ENCODE peak calls at places on chromosomes 4 and X, in eight cellular contexts. T, M, V, W, S, L, X and U are unnamed samples. For H3K9me3, the result is how much of the 10 kb centered on the place peaks cover.

GRCh38 chr4:7403001-7403400 is 31.7 kb downstream of the PSAPL1 start:
- DNase-seq in T (peak), M (no peak), V (no peak), W (no peak), S (no peak), L (no peak), X (no peak), U (no peak)

GRCh38 chr4:48692897-48693296 is 87.2 kb downstream of the FRYL start:
- DNase-seq in T (peak), M (no peak), V (no peak), W (no peak), S (no peak), L (no peak), X (no peak), U (no peak)

GRCh38 chrX:53481093-53481492 is 46.9 kb upstream of the HSD17B10 start:
- DNase-seq in T (no peak), M (no peak), V (no peak), W (no peak), S (no peak), L (no peak), X (no peak), U (peak)

GRCh38 chr4:58776627-58777026 is 1666.4 kb upstream of the IGFBP7 start:
- DNase-seq in T (peak), M (peak), V (peak), W (no peak), S (no peak), L (no peak), X (peak), U (no peak)

GRCh38 chrX:94107981-94108380 is 434.0 kb downstream of the FAM133A start:
- DNase-seq in T (no peak), M (no peak), V (peak), W (no peak), S (no peak), L (no peak), X (no peak), U (no peak)

GRCh38 chr4:101349346-101350064 is 2.2 kb upstream of the PPP3CA start:
- DNase-seq in T (peak), M (no peak), V (no peak), W (peak), S (peak), L (peak), X (no peak), U (peak)

GRCh38 chr4:26867914-26868684 is 7.5 kb downstream of the STIM2 start:
- DNase-seq in T (peak), M (peak), V (no peak), W (peak), S (no peak), L (no peak), X (no peak), U (no peak)

GRCh38 chr4:15078682-15079642 is 76.7 kb downstream of the CPEB2 start:
- DNase-seq in T (peak), M (peak), V (no peak), W (no peak), S (no peak), L (no peak), X (no peak), U (no peak)

GRCh38 chr4:152309418-152309817 is 226.5 kb downstream of the FBXW7 start:
- DNase-seq in T (no peak), M (no peak), V (no peak), W (no peak), S (no peak), L (no peak), X (no peak), U (no peak)

GRCh38 chr4:103032575-103032974 is 13.1 kb upstream of the SLC9B1 start:
- DNase-seq in T (peak), M (peak), V (peak), W (no peak), S (no peak), L (no peak), X (no peak), U (no peak)

GRCh38 chr4:2284161-2284933 is 22.4 kb upstream of the MXD4 start:
- DNase-seq in T (no peak), M (no peak), V (no peak), W (peak), S (no peak), L (peak), X (no peak), U (no peak)

GRCh38 chrX:136055651-136056221 is 70.5 kb downstream of the SLC9A6 start:
- DNase-seq in T (peak), M (peak), V (peak), W (no peak), S (no peak), L (no peak), X (peak), U (no peak)

GRCh38 chrX:43862434-43862833 is 19.8 kb downstream of the MAOB start:
- DNase-seq in T (no peak), M (no peak), V (no peak), W (no peak), S (no peak), L (no peak), X (no peak), U (no peak)

GRCh38 chrX:77658886-77659285 is 127.1 kb downstream of the ATRX start:
- DNase-seq in T (no peak), M (no peak), V (no peak), W (no peak), S (no peak), L (no peak), X (no peak), U (no peak)

GRCh38 chr4:119025440-119025839 is 110.2 kb upstream of the MYOZ2 start:
- DNase-seq in T (peak), M (peak), V (peak), W (peak), S (peak), L (peak), X (no peak), U (peak)

GRCh38 chr4:154741131-154741530 is 2.7 kb upstream of the LRAT start:
- DNase-seq in T (no peak), M (no peak), V (no peak), W (no peak), S (no peak), L (no peak), X (no peak), U (no peak)

GRCh38 chr4:173919196-173919595 is 364.3 kb downstream of the FBXO8 start:
- DNase-seq in T (peak), M (peak), V (no peak), W (no peak), S (no peak), L (no peak), X (no peak), U (no peak)

GRCh38 chr4:53507671-53508286 is 83.5 kb downstream of the LNX1 start:
- DNase-seq in T (peak), M (peak), V (no peak), W (no peak), S (no peak), L (no peak), X (no peak), U (no peak)

GRCh38 chr4:83535520-83535944 is 376 bp upstream of the GPAT3 start:
- DNase-seq in T (peak), M (peak), V (peak), W (peak), S (peak), L (no peak), X (peak), U (peak)

GRCh38 chrX:67784712-67785111 is 240.9 kb downstream of the AR start:
- DNase-seq in T (no peak), M (no peak), V (no peak), W (no peak), S (no peak), L (no peak), X (no peak), U (no peak)

GRCh38 chrX:67789536-67789935 is 245.7 kb downstream of the AR start:
- DNase-seq in T (no peak), M (no peak), V (no peak), W (no peak), S (no peak), L (no peak), X (no peak), U (no peak)

GRCh38 chrX:67787196-67787595 is 243.4 kb downstream of the AR start:
- DNase-seq in T (no peak), M (no peak), V (no peak), W (no peak), S (no peak), L (no peak), X (no peak), U (no peak)
- TF ChIP-seq CTCF in T (no peak), M (no peak), V (no peak), W (no peak), S (no peak), L (no peak), X (no peak), U (no peak)

DNA sequence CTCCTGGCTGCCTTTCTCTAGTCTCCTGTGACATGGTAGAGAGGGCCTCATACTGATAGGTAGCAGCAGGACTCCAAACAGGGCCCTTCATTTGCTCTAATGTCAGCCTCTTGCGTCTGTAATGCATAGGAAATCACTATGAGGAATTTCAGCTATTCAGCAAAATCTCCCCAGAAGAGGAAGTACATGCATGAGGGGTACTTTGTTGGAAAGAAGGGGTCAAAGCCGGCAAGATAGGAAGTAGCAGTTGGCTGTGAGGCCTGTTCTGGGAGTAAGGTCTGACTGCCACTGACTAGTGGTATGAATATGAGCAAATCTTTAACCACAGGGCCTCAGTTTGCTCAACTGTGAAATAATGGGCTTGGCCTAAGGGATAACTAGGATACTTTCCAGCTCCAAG is 283.2 kb downstream of the ARHGAP10 start:
- DNase-seq in T (peak), M (no peak), V (no peak), W (no peak), S (no peak), L (no peak), X (no peak), U (no peak)
- H3K27ac ChIP-seq in T (no peak), M (peak), V (no peak), W (no peak), S (no peak), L (no peak), X (no peak), U (no peak)

DNA sequence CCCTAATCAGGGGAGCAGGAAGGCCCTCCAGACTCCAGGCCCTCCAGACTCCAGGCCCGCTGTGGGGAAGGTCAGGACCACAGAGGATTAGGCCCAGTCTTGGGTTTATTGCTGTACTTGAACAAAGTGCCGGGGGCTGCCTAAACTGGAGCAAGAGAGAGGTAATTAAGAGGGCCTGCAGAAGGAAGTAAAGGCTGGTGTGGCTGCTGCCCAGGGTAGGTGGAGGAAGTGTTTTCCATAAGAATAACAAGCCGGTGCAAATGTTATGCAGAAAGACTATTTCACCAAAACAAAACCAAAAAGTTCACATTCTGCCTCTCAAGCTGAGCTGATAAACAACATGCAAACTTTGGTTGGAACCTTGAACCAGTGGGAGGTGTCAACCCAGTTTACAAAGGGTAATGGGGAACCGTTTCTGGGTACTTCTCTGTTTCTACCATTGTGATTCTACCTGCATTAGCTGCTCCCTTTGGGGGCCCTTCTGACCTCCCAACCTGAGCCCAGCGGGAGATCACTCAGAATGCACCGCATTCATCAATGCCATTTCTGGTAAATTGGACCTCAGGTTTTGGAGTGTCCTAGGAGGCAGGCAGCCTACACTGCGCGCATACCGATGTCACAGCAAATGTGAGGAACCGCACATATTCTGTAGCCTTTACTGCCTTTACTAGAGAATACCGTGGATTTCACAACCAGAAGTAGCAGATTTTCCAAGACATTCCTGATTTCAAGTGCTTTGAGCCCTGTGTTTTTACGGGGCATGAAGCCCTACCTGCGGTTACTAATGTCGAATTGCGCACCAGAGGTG is 59.7 kb upstream of the BCOR start:
- DNase-seq in T (no peak), M (no peak), V (no peak), W (peak), S (no peak), L (no peak), X (no peak), U (no peak)
- H3K9me3 ChIP-seq in T (under half), M (under half), V (under half), W (under half), S (under half), L (under half), X (under half), U (under half)

GRCh38 chr4:1116837-1117236 is 3.5 kb upstream of the RNF212 start:
- DNase-seq in T (peak), M (no peak), V (no peak), W (no peak), S (no peak), L (no peak), X (no peak), U (no peak)
- TF ChIP-seq CTCF in T (peak), M (no peak), V (no peak), W (no peak), S (no peak), L (no peak), X (peak), U (no peak)

DNA sequence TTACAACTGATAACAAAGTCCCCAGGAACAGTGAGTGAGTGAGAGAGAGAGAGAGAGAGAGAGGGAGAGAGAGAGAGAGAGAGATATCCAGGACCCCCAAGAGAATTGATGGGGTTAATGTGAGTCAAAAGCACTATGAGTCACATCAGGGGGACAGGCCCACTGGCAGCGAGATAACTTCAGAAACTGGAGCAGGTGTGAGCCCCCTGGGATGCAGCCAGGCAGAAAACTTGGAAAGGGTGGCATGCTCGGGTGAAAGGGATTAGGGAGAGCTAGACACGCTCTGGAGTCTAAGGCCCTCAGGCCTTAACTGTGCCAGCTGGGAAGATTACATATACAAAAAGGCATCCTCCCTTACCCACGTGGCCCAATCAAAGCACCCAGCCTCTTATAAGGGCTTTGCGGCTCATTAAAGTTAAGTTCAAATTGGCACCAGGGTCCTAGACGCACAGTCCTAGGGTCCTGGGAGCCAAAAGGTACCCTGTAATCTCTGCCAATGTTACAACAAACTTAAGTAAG is 843 bp downstream of the ACOT9 start:
- DNase-seq in T (peak), M (peak), V (peak), W (peak), S (peak), L (no peak), X (no peak), U (peak)
- H3K27ac ChIP-seq in T (peak), M (peak), V (peak), W (peak), S (peak), L (peak), X (peak), U (peak)